ENCODE peak calls at places on chromosomes 11 and 22, in five cellular contexts. W, D, A, T and U are unnamed samples.

GRCh38 chr22:46665751-46666280 is 45.6 kb downstream of the GRAMD4 start:
- DNase-seq in T (no peak), A (no peak), W (no peak), D (no peak), U (no peak)

GRCh38 chr11:133842053-133842452 is 3.3 kb downstream of the SPATA19 start:
- DNase-seq in T (no peak), A (no peak), W (no peak), D (no peak), U (no peak)

GRCh38 chr22:37827056-37827455 is 3.9 kb downstream of the GALR3 start:
- DNase-seq in A (no peak), W (no peak), D (no peak), T (no peak), U (no peak)

GRCh38 chr22:36606659-36607058 is 77.7 kb upstream of the EIF3D start:
- DNase-seq in D (no peak), W (no peak), T (no peak), A (no peak), U (no peak)

GRCh38 chr11:114296190-114296978 is at the start of gene NNMT:
- DNase-seq in T (no peak), A (peak; percentile 98), W (peak; percentile 65), D (no peak), U (peak; percentile 99)

GRCh38 chr11:91158901-91159537 is 936.2 kb upstream of the CHORDC1 start:
- DNase-seq in A (peak; percentile 10), W (no peak), D (no peak), T (no peak), U (peak; percentile 36)

GRCh38 chr22:40484906-40485660 is 114.7 kb downstream of the SGSM3 start:
- DNase-seq in T (no peak), W (no peak), D (no peak), A (peak; percentile 65), U (peak; percentile 48)

GRCh38 chr22:27385261-27385998 is 416.1 kb downstream of the MN1 start:
- DNase-seq in W (no peak), A (no peak), D (no peak), T (no peak), U (no peak)

GRCh38 chr11:35364101-35364780 is 55.1 kb downstream of the SLC1A2 start:
- DNase-seq in D (no peak), A (peak; percentile 88), T (no peak), W (peak; percentile 59), U (peak; percentile 97)

GRCh38 chr22:37077802-37078448 is 26.4 kb downstream of the KCTD17 start:
- DNase-seq in W (peak; percentile 84), T (peak; percentile 72), D (no peak), A (peak; percentile 46), U (peak; percentile 55)

GRCh38 chr11:56932572-56933235 is 56.0 kb upstream of the OR5AK2 start:
- DNase-seq in W (peak; percentile 60), T (no peak), A (peak; percentile 1), D (no peak), U (peak; percentile 95)

GRCh38 chr11:13336246-13336873 is 58.8 kb downstream of the BMAL1 start:
- DNase-seq in T (no peak), A (peak; percentile 29), D (no peak), W (no peak), U (peak; percentile 9)

GRCh38 chr11:130636672-130637463 is 188.4 kb downstream of the ADAMTS15 start:
- DNase-seq in D (no peak), A (peak; percentile 69), T (no peak), W (peak; percentile 13), U (peak; percentile 90)

GRCh38 chr22:31496735-31497146 is 405 bp downstream of the SFI1 start:
- DNase-seq in D (no peak), A (no peak), W (no peak), T (no peak), U (no peak)

GRCh38 chr11:112596324-112596723 is 335.7 kb upstream of the PLET1 start:
- DNase-seq in A (no peak), D (no peak), T (no peak), W (no peak), U (no peak)

GRCh38 chr11:16111690-16112089 is 244.7 kb downstream of the SOX6 start:
- DNase-seq in W (no peak), D (no peak), A (no peak), T (peak; percentile 6), U (no peak)

GRCh38 chr11:110797453-110797852 is 85.2 kb upstream of the ARHGAP20 start:
- DNase-seq in A (no peak), T (no peak), W (no peak), D (no peak), U (no peak)

GRCh38 chr11:18748766-18749375 is 22.9 kb upstream of the IGSF22 start:
- DNase-seq in D (no peak), A (no peak), T (no peak), W (no peak), U (no peak)

GRCh38 chr22:44031111-44031963 is 7.2 kb downstream of the PARVB start:
- DNase-seq in W (no peak), A (no peak), D (no peak), T (no peak), U (no peak)

GRCh38 chr22:22687638-22688500 is 43.5 kb downstream of the GGTLC2 start:
- DNase-seq in W (peak; percentile 47), T (no peak), A (peak; percentile 72), D (no peak), U (peak; percentile 63)

DNA sequence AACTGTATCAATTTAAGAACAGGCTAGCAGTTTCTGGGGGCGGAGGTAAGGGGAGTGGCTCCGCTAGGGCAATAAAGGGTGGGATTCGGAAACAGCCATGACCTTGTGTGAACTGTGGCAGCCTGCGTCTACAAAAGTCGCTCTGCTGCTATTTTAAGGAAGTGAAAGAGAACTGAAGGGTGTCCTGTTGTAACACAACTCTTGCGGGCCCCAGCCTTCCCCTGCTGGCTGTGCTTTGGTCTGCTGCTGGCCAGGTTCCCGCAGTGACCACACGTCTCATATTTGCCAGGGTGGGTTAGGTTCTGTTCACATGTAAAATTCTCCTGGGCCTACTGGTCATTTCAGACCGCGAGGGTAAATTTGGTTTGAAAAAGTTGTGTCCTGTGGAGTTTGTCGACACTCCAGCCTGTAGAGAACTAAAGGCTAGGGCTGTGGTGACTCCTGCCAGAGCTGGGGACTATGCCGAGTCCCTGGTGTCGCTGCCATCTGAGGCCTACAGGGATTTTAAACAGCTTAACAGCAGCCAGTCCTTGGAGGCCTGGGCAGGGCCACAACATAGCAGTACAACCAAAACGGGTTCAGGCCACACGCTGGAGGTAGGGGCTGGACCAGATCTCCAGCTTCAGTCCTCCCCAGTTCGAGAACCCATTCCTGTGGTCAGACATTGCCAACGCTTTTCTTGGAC is 1.1 kb upstream of the PPFIBP2 start:
- DNase-seq in T (peak; percentile 75), W (no peak), D (peak; percentile 36), A (peak; percentile 49), U (no peak)
- TF ChIP-seq CTCF in T (no peak), W (no peak), D (no peak), A (peak; percentile 21), U (no peak)

GRCh38 chr11:124839051-124839971 is 25.9 kb upstream of the ROBO3 start:
- DNase-seq in W (no peak), D (no peak), A (no peak), T (peak; percentile 36), U (no peak)
- TF ChIP-seq CTCF in W (no peak), D (no peak), A (no peak), T (no peak), U (no peak)

DNA sequence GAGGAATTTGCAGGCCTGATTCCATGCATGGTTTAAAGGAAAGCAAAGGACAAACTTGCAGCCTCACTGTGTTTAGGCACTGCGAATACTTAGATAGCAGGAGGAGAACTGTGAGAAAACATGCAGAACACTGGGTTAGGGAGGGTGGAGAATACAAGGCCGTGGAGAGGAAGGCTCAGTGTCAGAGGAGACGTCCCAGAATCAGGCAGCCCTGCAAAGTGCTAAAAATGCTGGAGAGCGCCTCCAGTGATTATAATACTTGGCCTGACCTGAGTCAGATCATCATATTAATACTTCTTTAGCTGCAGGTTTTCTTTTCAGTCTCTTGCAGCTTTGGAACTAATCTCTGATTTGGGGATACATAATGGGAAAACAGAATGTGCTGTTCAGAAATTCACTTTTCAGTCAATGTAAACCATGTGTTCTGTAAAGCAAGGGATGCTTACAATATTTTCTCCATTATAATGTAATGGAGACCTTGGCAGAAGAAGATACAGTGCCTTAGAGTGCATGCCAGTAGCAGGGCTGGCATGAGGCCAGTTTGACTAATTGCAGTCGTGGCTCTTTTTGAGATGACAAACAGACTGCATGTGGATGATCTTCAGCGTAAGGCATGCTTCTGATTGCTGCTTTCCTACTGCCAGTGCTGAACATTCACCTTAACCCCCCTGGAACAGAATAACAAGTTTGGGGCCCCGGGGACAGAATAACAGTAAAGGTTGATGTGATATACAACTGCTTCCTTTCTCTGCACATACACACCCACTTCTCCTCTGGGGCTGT is 16.8 kb downstream of the EXT2 start:
- DNase-seq in W (no peak), T (no peak), D (no peak), A (peak; percentile 58), U (peak; percentile 62)
- TF ChIP-seq CTCF in W (no peak), T (no peak), D (no peak), A (no peak), U (no peak)

GRCh38 chr22:50244420-50245213 is at the start of gene TUBGCP6:
- DNase-seq in T (peak; percentile 97), W (peak; percentile 94), D (peak; percentile 69), A (peak; percentile 91), U (peak; percentile 91)
- TF ChIP-seq CTCF in T (peak; percentile 6), W (peak; percentile 8), D (peak; percentile 9), A (no peak), U (no peak)

GRCh38 chr11:116605543-116605942 is 167.2 kb downstream of the BUD13 start:
- DNase-seq in W (peak; percentile 60), A (no peak), T (peak; percentile 89), D (no peak), U (peak; percentile 71)
- TF ChIP-seq CTCF in W (peak; percentile 26), A (no peak), T (peak; percentile 58), D (no peak), U (peak; percentile 16)

GRCh38 chr11:72584293-72584921 is 89.8 kb downstream of the PDE2A start:
- DNase-seq in W (no peak), T (peak; percentile 9), D (no peak), A (peak; percentile 6), U (no peak)

GRCh38 chr11:72584933-72585597 is 89.2 kb downstream of the PDE2A start:
- DNase-seq in A (no peak), W (no peak), D (no peak), T (no peak), U (no peak)

GRCh38 chr11:72587696-72588095 is 86.5 kb downstream of the PDE2A start:
- DNase-seq in W (no peak), A (no peak), T (no peak), D (no peak), U (no peak)

GRCh38 chr11:72586591-72587090 is 87.6 kb downstream of the PDE2A start:
- DNase-seq in W (no peak), A (no peak), D (no peak), T (no peak), U (no peak)

GRCh38 chr11:72585762-72586590 is 88.2 kb downstream of the PDE2A start:
- DNase-seq in D (no peak), A (peak; percentile 60), W (peak; percentile 81), T (peak; percentile 83), U (peak; percentile 71)
- TF ChIP-seq CTCF in D (peak; percentile 94), A (peak; percentile 84), W (peak; percentile 87), T (peak; percentile 80), U (peak; percentile 77)

DNA sequence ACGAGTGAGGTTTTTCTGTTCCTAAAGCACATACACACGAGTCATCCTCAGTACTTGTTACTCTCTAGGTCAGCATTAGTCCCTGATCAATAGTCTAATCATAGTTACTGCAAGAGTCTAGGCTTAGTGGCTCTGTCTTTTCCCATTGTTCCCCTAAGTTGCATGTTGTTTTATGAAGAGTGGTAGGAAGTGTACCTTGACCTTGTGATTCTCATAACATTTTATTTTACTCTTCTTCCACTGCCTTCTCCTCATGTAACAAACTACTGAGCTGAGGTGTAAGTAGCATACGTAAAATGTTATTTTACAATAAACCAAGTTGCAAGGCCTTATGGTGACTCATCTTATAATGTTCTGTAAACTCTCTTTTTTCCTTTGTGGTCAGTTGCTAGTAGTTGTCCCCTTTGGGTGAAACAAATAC is 15.0 kb downstream of the METTL15 start:
- DNase-seq in D (no peak), A (peak; percentile 69), W (no peak), T (no peak), U (peak; percentile 23)
- TF ChIP-seq CTCF in D (no peak), A (no peak), W (no peak), T (no peak), U (no peak)